ENCODE peak calls at places on chromosome 19, in seven cellular contexts. P, S, H, I, N, C and W are unnamed samples.

GRCh38 chr19:50646074-50646807 is 3.0 kb upstream of the C19orf81 start:
- DNase-seq in P (no peak), S (no peak), H (no peak), I (no peak), N (no peak), C (no peak), W (no peak)

GRCh38 chr19:1067341-1068103 is 555 bp downstream of the ARHGAP45 start:
- DNase-seq in P (no peak), S (no peak), H (peak; percentile 34), I (no peak), N (no peak), C (no peak), W (no peak)

GRCh38 chr19:5952193-5953033 is 25.5 kb downstream of the RANBP3 start:
- DNase-seq in P (no peak), S (no peak), H (no peak), I (no peak), N (no peak), C (no peak), W (no peak)

GRCh38 chr19:47723573-47723923 is 10.3 kb downstream of the EHD2 start:
- DNase-seq in P (no peak), S (peak; percentile 73), H (peak; percentile 59), I (no peak), N (no peak), C (no peak), W (peak; percentile 51)

GRCh38 chr19:742540-743075 is 8.3 kb upstream of the MISP start:
- DNase-seq in P (no peak), S (no peak), H (no peak), I (no peak), N (no peak), C (no peak), W (no peak)

GRCh38 chr19:56969726-56970125 is 129.2 kb upstream of the PEG3 start:
- DNase-seq in P (no peak), S (no peak), H (no peak), I (no peak), N (no peak), C (no peak), W (no peak)

GRCh38 chr19:49331616-49332055 is 3.6 kb upstream of the CD37 start:
- DNase-seq in P (no peak), S (peak; percentile 17), H (no peak), I (peak; percentile 81), N (no peak), C (peak; percentile 74), W (peak; percentile 34)

GRCh38 chr19:18597809-18598660 is 8.6 kb downstream of the CRLF1 start:
- DNase-seq in P (no peak), S (no peak), H (no peak), I (no peak), N (no peak), C (no peak), W (no peak)

GRCh38 chr19:33501957-33502356 is 19.6 kb downstream of the PEPD start:
- DNase-seq in P (no peak), S (no peak), H (no peak), I (no peak), N (no peak), C (no peak), W (no peak)

GRCh38 chr19:39070888-39071287 is 13.3 kb upstream of the ACP7 start:
- DNase-seq in P (no peak), S (no peak), H (no peak), I (no peak), N (no peak), C (no peak), W (no peak)

GRCh38 chr19:3700242-3701032 is at the start of gene PIP5K1C:
- DNase-seq in P (peak; percentile 99), S (peak; percentile 81), H (peak; percentile 95), I (peak; percentile 47), N (peak; percentile 61), C (peak; percentile 94), W (peak; percentile 94)

GRCh38 chr19:18436651-18437478 is 1.1 kb downstream of the ISYNA1 start:
- DNase-seq in P (peak; percentile 92), S (peak; percentile 71), H (peak; percentile 86), I (no peak), N (no peak), C (peak; percentile 96), W (peak; percentile 75)

GRCh38 chr19:46288896-46289588 is 7.8 kb upstream of the HIF3A start:
- DNase-seq in P (no peak), S (no peak), H (no peak), I (no peak), N (no peak), C (no peak), W (no peak)

GRCh38 chr19:18002347-18002850 is 5.6 kb upstream of the ARRDC2 start:
- DNase-seq in P (no peak), S (no peak), H (no peak), I (no peak), N (no peak), C (no peak), W (no peak)

GRCh38 chr19:58571575-58571947 is 1.6 kb downstream of the MZF1 start:
- DNase-seq in P (no peak), S (no peak), H (peak; percentile 6), I (no peak), N (no peak), C (no peak), W (no peak)

GRCh38 chr19:5395541-5395940 is 54.9 kb upstream of the PTPRS start:
- DNase-seq in P (no peak), S (no peak), H (no peak), I (no peak), N (no peak), C (no peak), W (no peak)

GRCh38 chr19:10335149-10336053 is 2.1 kb upstream of the RAVER1 start:
- DNase-seq in P (peak; percentile 61), S (no peak), H (no peak), I (no peak), N (no peak), C (peak; percentile 52), W (no peak)

DNA sequence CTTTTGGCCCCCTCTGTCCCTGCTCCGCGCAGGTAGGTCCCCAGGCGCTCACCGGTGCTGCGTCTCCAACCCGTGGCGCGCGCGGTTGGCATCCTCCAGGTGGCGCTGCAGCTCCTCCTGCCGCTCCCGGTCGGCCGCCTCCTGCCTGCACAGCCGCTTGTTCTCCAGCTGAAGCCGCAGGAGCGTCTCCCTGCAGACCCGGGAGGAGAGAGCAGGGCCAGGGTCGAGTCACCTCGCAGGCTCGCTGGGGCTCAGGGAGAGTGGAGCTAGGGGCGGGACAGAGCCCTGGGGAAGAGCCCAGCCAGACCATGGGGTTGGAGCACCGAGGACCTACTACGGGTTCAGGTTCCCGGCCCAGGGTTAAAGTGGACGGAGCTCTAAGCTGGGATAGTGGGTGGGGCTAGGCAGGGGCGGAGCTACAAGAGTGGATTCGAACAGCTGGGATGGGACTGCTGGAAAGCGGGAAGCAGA is 9.3 kb downstream of the HOOK2 start:
- DNase-seq in P (peak; percentile 61), S (peak; percentile 77), H (peak; percentile 93), I (no peak), N (no peak), C (peak; percentile 88), W (peak; percentile 93)
- TF ChIP-seq POLR2AphosphoS5 in P (no peak), S (no peak), H (peak; percentile 53), I (no peak), N (no peak), C (peak; percentile 48), W (peak; percentile 58)

GRCh38 chr19:16463991-16464575 is 7.7 kb downstream of the EPS15L1 start:
- DNase-seq in P (no peak), S (no peak), H (no peak), I (no peak), N (no peak), C (no peak), W (no peak)
- TF ChIP-seq POLR2AphosphoS5 in P (no peak), S (no peak), H (no peak), I (no peak), N (no peak), C (no peak), W (no peak)

GRCh38 chr19:2230029-2230531 is 6.0 kb downstream of the PLEKHJ1 start:
- DNase-seq in P (no peak), S (no peak), H (no peak), I (no peak), N (no peak), C (no peak), W (no peak)
- TF ChIP-seq POLR2AphosphoS5 in P (peak; percentile 47), S (no peak), H (no peak), I (no peak), N (no peak), C (peak; percentile 24), W (no peak)

GRCh38 chr19:31349160-31349881 is at the start of gene TSHZ3:
- DNase-seq in P (peak; percentile 80), S (no peak), H (peak; percentile 72), I (no peak), N (no peak), C (peak; percentile 85), W (peak; percentile 51)

GRCh38 chr19:31351212-31352193 is 2.3 kb upstream of the TSHZ3 start:
- DNase-seq in P (peak; percentile 66), S (no peak), H (peak; percentile 31), I (no peak), N (no peak), C (peak; percentile 62), W (no peak)

GRCh38 chr19:31350693-31351211 is 1.5 kb upstream of the TSHZ3 start:
- DNase-seq in P (peak; percentile 79), S (no peak), H (peak; percentile 41), I (no peak), N (no peak), C (peak; percentile 70), W (peak; percentile 43)

GRCh38 chr19:31348416-31349159 is 648 bp downstream of the TSHZ3 start:
- DNase-seq in P (peak; percentile 54), S (no peak), H (no peak), I (no peak), N (no peak), C (peak; percentile 39), W (no peak)

DNA sequence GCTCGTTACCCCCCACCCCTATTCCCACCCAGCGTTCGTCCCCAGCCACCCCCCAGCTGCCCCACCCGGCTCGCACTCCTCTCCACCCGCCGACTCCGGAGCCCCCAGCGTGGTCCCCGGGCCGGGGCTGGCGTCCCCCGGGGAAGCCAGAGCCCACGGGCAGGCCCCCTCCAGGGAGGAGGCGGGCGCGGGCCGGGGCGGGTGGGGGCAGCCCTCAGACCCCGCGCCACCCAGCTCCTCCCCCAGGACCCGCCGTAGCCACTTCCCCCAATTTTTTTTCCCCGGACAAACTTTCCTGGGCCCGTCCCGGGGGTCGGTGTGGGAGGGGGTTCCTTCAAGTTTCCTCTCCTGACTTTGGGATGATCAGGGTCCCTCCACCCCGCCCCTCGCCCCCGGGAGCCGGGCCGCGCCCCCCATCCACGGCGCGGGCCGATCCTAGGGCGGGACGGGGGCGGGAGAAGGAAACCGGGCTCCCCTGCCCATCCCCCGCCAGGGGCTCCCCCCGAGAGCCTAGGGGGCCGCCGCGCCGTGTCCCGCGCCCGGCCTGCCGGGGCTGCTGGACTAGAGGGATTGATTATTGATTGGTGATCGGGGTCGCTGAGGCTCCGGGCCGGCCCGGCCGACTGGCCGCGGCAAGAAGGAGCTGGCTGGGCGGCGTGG is 927 bp upstream of the TSHZ3 start:
- DNase-seq in P (peak; percentile 73), S (no peak), H (no peak), I (no peak), N (no peak), C (no peak), W (no peak)
- TF ChIP-seq POLR2AphosphoS5 in P (no peak), S (no peak), H (no peak), I (no peak), N (no peak), C (no peak), W (no peak)